ENCODE peak calls at places on chromosomes 12 and 14, in ten cellular contexts. One of them, this sample, is unnamed.

GRCh38 chr12:15044461-15044860 is 71.6 kb downstream of the PDE6H start:
- DNase-seq in cardiac fibroblast: peak
- DNase-seq in AG04450: no peak
- DNase-seq in PC-9: no peak
- DNase-seq in WTC11: no peak
- DNase-seq in AG04449: peak
- DNase-seq in retinal pigment epithelial cell: peak
- DNase-seq in nephron progenitor cell: no peak
- DNase-seq in H1: no peak
- DNase-seq in dorsolateral prefrontal cortex: no peak
- DNase-seq in this sample: no peak

GRCh38 chr12:122035292-122035691 is 13.6 kb downstream of the BCL7A start:
- DNase-seq in cardiac fibroblast: no peak
- DNase-seq in AG04449: no peak
- DNase-seq in H1: no peak
- DNase-seq in PC-9: peak
- DNase-seq in nephron progenitor cell: no peak
- DNase-seq in AG04450: no peak
- DNase-seq in WTC11: no peak
- DNase-seq in retinal pigment epithelial cell: no peak
- DNase-seq in dorsolateral prefrontal cortex: no peak
- DNase-seq in this sample: no peak

GRCh38 chr12:120909633-120910318 is 5.6 kb upstream of the SPPL3 start:
- DNase-seq in H1: no peak
- DNase-seq in WTC11: no peak
- DNase-seq in AG04449: no peak
- DNase-seq in cardiac fibroblast: no peak
- DNase-seq in retinal pigment epithelial cell: peak
- DNase-seq in PC-9: no peak
- DNase-seq in dorsolateral prefrontal cortex: no peak
- DNase-seq in AG04450: no peak
- DNase-seq in nephron progenitor cell: no peak
- DNase-seq in this sample: no peak

GRCh38 chr12:21891763-21892217 is 49.4 kb downstream of the ABCC9 start:
- DNase-seq in WTC11: no peak
- DNase-seq in H1: no peak
- DNase-seq in AG04450: no peak
- DNase-seq in AG04449: no peak
- DNase-seq in cardiac fibroblast: peak
- DNase-seq in PC-9: no peak
- DNase-seq in dorsolateral prefrontal cortex: no peak
- DNase-seq in retinal pigment epithelial cell: peak
- DNase-seq in nephron progenitor cell: no peak
- DNase-seq in this sample: no peak

GRCh38 chr14:30317729-30318128 is 241.2 kb upstream of the G2E3 start:
- DNase-seq in WTC11: no peak
- DNase-seq in AG04449: no peak
- DNase-seq in nephron progenitor cell: no peak
- DNase-seq in H1: no peak
- DNase-seq in PC-9: no peak
- DNase-seq in retinal pigment epithelial cell: no peak
- DNase-seq in AG04450: no peak
- DNase-seq in dorsolateral prefrontal cortex: no peak
- DNase-seq in cardiac fibroblast: no peak
- DNase-seq in this sample: no peak

GRCh38 chr14:72800848-72801370 is 93.0 kb downstream of the DPF3 start:
- DNase-seq in dorsolateral prefrontal cortex: peak
- DNase-seq in AG04450: no peak
- DNase-seq in nephron progenitor cell: no peak
- DNase-seq in AG04449: no peak
- DNase-seq in PC-9: no peak
- DNase-seq in cardiac fibroblast: no peak
- DNase-seq in retinal pigment epithelial cell: no peak
- DNase-seq in H1: no peak
- DNase-seq in WTC11: no peak
- DNase-seq in this sample: no peak

GRCh38 chr14:103084021-103084919 is at the start of gene LBHD2:
- DNase-seq in WTC11: peak
- DNase-seq in dorsolateral prefrontal cortex: no peak
- DNase-seq in AG04450: no peak
- DNase-seq in PC-9: no peak
- DNase-seq in H1: peak
- DNase-seq in cardiac fibroblast: no peak
- DNase-seq in AG04449: no peak
- DNase-seq in retinal pigment epithelial cell: no peak
- DNase-seq in nephron progenitor cell: peak
- DNase-seq in this sample: no peak

GRCh38 chr14:74793506-74794155 is 30.5 kb downstream of the YLPM1 start:
- DNase-seq in retinal pigment epithelial cell: no peak
- DNase-seq in AG04450: no peak
- DNase-seq in cardiac fibroblast: peak
- DNase-seq in nephron progenitor cell: no peak
- DNase-seq in dorsolateral prefrontal cortex: no peak
- DNase-seq in WTC11: no peak
- DNase-seq in AG04449: no peak
- DNase-seq in PC-9: no peak
- DNase-seq in H1: no peak
- DNase-seq in this sample: no peak

GRCh38 chr12:53105256-53105655 is 2.0 kb downstream of the SOAT2 start:
- DNase-seq in WTC11: no peak
- DNase-seq in cardiac fibroblast: no peak
- DNase-seq in AG04450: no peak
- DNase-seq in AG04449: no peak
- DNase-seq in H1: no peak
- DNase-seq in retinal pigment epithelial cell: no peak
- DNase-seq in dorsolateral prefrontal cortex: no peak
- DNase-seq in PC-9: no peak
- DNase-seq in nephron progenitor cell: no peak
- DNase-seq in this sample: no peak

GRCh38 chr12:132953771-132954170 is 2.3 kb downstream of the ZNF605 start:
- DNase-seq in nephron progenitor cell: no peak
- DNase-seq in AG04450: no peak
- DNase-seq in AG04449: no peak
- DNase-seq in PC-9: no peak
- DNase-seq in cardiac fibroblast: no peak
- DNase-seq in dorsolateral prefrontal cortex: no peak
- DNase-seq in H1: no peak
- DNase-seq in WTC11: no peak
- DNase-seq in retinal pigment epithelial cell: no peak
- DNase-seq in this sample: no peak

GRCh38 chr12:132954471-132955048 is 1.5 kb downstream of the ZNF605 start:
- DNase-seq in AG04449: no peak
- DNase-seq in cardiac fibroblast: peak
- DNase-seq in AG04450: no peak
- DNase-seq in retinal pigment epithelial cell: no peak
- DNase-seq in PC-9: no peak
- DNase-seq in WTC11: no peak
- DNase-seq in nephron progenitor cell: no peak
- DNase-seq in dorsolateral prefrontal cortex: no peak
- DNase-seq in H1: no peak
- DNase-seq in this sample: no peak

GRCh38 chr12:132953163-132953425 is 3.0 kb downstream of the ZNF605 start:
- DNase-seq in cardiac fibroblast: no peak
- DNase-seq in H1: no peak
- DNase-seq in retinal pigment epithelial cell: no peak
- DNase-seq in nephron progenitor cell: no peak
- DNase-seq in PC-9: no peak
- DNase-seq in AG04449: no peak
- DNase-seq in dorsolateral prefrontal cortex: no peak
- DNase-seq in WTC11: no peak
- DNase-seq in AG04450: no peak
- DNase-seq in this sample: no peak

GRCh38 chr12:132955094-132955932 is 793 bp downstream of the ZNF605 start:
- DNase-seq in AG04449: peak
- DNase-seq in H1: peak
- DNase-seq in dorsolateral prefrontal cortex: peak
- DNase-seq in WTC11: no peak
- DNase-seq in cardiac fibroblast: peak
- DNase-seq in AG04450: peak
- DNase-seq in nephron progenitor cell: peak
- DNase-seq in PC-9: no peak
- DNase-seq in retinal pigment epithelial cell: peak
- DNase-seq in this sample: peak

DNA sequence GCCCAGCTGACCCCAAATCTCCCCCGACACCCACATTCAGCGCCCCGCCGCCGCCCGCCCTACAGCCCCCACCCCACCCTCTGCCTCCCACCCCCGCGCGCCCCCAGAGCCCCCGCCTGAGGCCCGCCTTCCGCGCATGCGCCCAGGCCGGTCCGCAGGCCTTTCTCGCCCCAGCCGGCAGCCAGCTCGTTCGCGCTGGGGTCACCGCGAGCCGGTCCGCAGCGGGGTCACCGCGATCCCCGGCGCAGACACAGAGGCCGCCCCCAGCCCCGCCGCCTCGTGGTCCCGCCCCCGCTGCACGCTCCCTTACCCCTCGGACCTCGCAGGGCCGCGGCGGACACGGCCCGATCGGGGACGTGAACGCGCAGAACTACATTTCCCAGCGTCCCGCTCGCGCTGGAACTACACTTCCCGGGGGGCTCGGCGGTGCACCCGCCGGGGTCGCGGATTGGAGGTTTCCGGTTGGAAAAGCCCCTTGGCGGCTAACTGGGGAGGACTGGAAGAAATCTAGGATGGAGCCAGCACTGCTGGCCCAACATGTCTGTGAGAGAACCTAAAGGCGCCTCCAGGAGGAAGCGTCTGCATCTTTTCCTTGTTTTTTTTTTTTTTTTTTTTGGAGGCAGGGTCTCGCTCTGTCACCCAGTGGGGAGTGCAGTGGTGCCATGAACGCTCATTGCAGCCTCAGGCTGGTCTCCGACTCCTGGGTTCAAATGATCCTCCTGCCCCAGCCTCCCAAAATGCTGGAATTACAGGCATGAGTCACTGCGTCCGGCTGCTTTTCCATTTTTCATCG is at the start of gene ZNF605:
- DNase-seq in H1: peak
- DNase-seq in cardiac fibroblast: peak
- DNase-seq in AG04449: peak
- DNase-seq in AG04450: peak
- DNase-seq in dorsolateral prefrontal cortex: peak
- DNase-seq in WTC11: peak
- DNase-seq in PC-9: peak
- DNase-seq in retinal pigment epithelial cell: peak
- DNase-seq in nephron progenitor cell: peak
- DNase-seq in this sample: peak
- TF ChIP-seq CTCF in H1: no peak
- TF ChIP-seq CTCF in cardiac fibroblast: no peak
- TF ChIP-seq CTCF in AG04449: no peak
- TF ChIP-seq CTCF in AG04450: no peak
- TF ChIP-seq CTCF in dorsolateral prefrontal cortex: no peak
- TF ChIP-seq CTCF in WTC11: no peak
- TF ChIP-seq CTCF in PC-9: no peak
- TF ChIP-seq CTCF in retinal pigment epithelial cell: no peak
- TF ChIP-seq CTCF in nephron progenitor cell: no peak
- TF ChIP-seq CTCF in this sample: no peak

DNA sequence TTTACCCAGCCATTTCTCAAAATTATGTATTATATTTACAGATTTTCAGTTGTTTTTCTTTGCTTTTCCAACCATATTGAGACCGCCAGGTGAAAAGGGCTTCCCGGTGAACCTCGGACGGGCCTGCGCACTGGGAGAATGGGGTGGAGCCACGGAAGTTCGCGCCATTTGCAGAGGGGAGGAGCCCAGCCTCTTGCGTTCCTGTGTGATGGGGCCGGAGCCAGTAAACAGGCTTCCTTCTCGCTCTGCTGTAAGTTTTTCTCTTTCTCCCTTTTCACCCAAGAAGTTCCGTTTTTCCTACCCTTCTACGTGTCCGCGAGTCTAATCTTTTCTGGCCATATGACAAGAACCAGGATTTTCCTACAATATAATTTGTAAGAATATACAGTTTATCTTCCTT is 1108.8 kb upstream of the SEL1L start:
- DNase-seq in H1: peak
- DNase-seq in dorsolateral prefrontal cortex: no peak
- DNase-seq in retinal pigment epithelial cell: no peak
- DNase-seq in AG04449: no peak
- DNase-seq in PC-9: no peak
- DNase-seq in AG04450: no peak
- DNase-seq in WTC11: peak
- DNase-seq in cardiac fibroblast: peak
- DNase-seq in nephron progenitor cell: peak
- DNase-seq in this sample: no peak
- TF ChIP-seq CTCF in H1: no peak
- TF ChIP-seq CTCF in dorsolateral prefrontal cortex: no peak
- TF ChIP-seq CTCF in retinal pigment epithelial cell: no peak
- TF ChIP-seq CTCF in AG04449: no peak
- TF ChIP-seq CTCF in PC-9: no peak
- TF ChIP-seq CTCF in AG04450: no peak
- TF ChIP-seq CTCF in WTC11: no peak
- TF ChIP-seq CTCF in cardiac fibroblast: no peak
- TF ChIP-seq CTCF in nephron progenitor cell: no peak
- TF ChIP-seq CTCF in this sample: no peak

GRCh38 chr12:129237881-129238280 is 384.6 kb downstream of the GLT1D1 start:
- DNase-seq in cardiac fibroblast: no peak
- DNase-seq in AG04450: no peak
- DNase-seq in retinal pigment epithelial cell: no peak
- DNase-seq in AG04449: no peak
- DNase-seq in PC-9: no peak
- DNase-seq in WTC11: no peak
- DNase-seq in nephron progenitor cell: no peak
- DNase-seq in dorsolateral prefrontal cortex: no peak
- DNase-seq in H1: no peak
- DNase-seq in this sample: no peak
- TF ChIP-seq CTCF in cardiac fibroblast: no peak
- TF ChIP-seq CTCF in AG04450: no peak
- TF ChIP-seq CTCF in retinal pigment epithelial cell: no peak
- TF ChIP-seq CTCF in AG04449: no peak
- TF ChIP-seq CTCF in PC-9: no peak
- TF ChIP-seq CTCF in WTC11: no peak
- TF ChIP-seq CTCF in nephron progenitor cell: no peak
- TF ChIP-seq CTCF in dorsolateral prefrontal cortex: no peak
- TF ChIP-seq CTCF in H1: peak
- TF ChIP-seq CTCF in this sample: no peak

GRCh38 chr12:47931187-47931586 is 26.4 kb upstream of the VDR start:
- DNase-seq in dorsolateral prefrontal cortex: no peak
- DNase-seq in AG04450: no peak
- DNase-seq in WTC11: no peak
- DNase-seq in H1: no peak
- DNase-seq in AG04449: no peak
- DNase-seq in nephron progenitor cell: no peak
- DNase-seq in cardiac fibroblast: no peak
- DNase-seq in PC-9: no peak
- DNase-seq in retinal pigment epithelial cell: no peak
- DNase-seq in this sample: no peak
- TF ChIP-seq CTCF in dorsolateral prefrontal cortex: no peak
- TF ChIP-seq CTCF in AG04450: no peak
- TF ChIP-seq CTCF in WTC11: no peak
- TF ChIP-seq CTCF in H1: no peak
- TF ChIP-seq CTCF in AG04449: no peak
- TF ChIP-seq CTCF in nephron progenitor cell: no peak
- TF ChIP-seq CTCF in cardiac fibroblast: no peak
- TF ChIP-seq CTCF in PC-9: no peak
- TF ChIP-seq CTCF in retinal pigment epithelial cell: no peak
- TF ChIP-seq CTCF in this sample: no peak

GRCh38 chr12:133124674-133125073 is 5.4 kb downstream of the ZNF891 start:
- DNase-seq in WTC11: no peak
- DNase-seq in AG04449: no peak
- DNase-seq in H1: no peak
- DNase-seq in nephron progenitor cell: no peak
- DNase-seq in dorsolateral prefrontal cortex: no peak
- DNase-seq in retinal pigment epithelial cell: no peak
- DNase-seq in cardiac fibroblast: no peak
- DNase-seq in PC-9: no peak
- DNase-seq in AG04450: no peak
- DNase-seq in this sample: no peak
- TF ChIP-seq CTCF in WTC11: no peak
- TF ChIP-seq CTCF in AG04449: no peak
- TF ChIP-seq CTCF in H1: no peak
- TF ChIP-seq CTCF in nephron progenitor cell: no peak
- TF ChIP-seq CTCF in dorsolateral prefrontal cortex: no peak
- TF ChIP-seq CTCF in retinal pigment epithelial cell: no peak
- TF ChIP-seq CTCF in cardiac fibroblast: no peak
- TF ChIP-seq CTCF in PC-9: no peak
- TF ChIP-seq CTCF in AG04450: no peak
- TF ChIP-seq CTCF in this sample: no peak

GRCh38 chr14:21233457-21234076 is 35.7 kb downstream of the HNRNPC start:
- DNase-seq in cardiac fibroblast: peak
- DNase-seq in nephron progenitor cell: no peak
- DNase-seq in WTC11: no peak
- DNase-seq in PC-9: no peak
- DNase-seq in H1: no peak
- DNase-seq in AG04450: no peak
- DNase-seq in retinal pigment epithelial cell: no peak
- DNase-seq in dorsolateral prefrontal cortex: no peak
- DNase-seq in AG04449: no peak
- DNase-seq in this sample: no peak
- TF ChIP-seq CTCF in cardiac fibroblast: peak
- TF ChIP-seq CTCF in nephron progenitor cell: no peak
- TF ChIP-seq CTCF in WTC11: no peak
- TF ChIP-seq CTCF in PC-9: no peak
- TF ChIP-seq CTCF in H1: peak
- TF ChIP-seq CTCF in AG04450: peak
- TF ChIP-seq CTCF in retinal pigment epithelial cell: peak
- TF ChIP-seq CTCF in dorsolateral prefrontal cortex: peak
- TF ChIP-seq CTCF in AG04449: peak
- TF ChIP-seq CTCF in this sample: peak

This sample was measured in AG09319.